ENCODE peak calls at places on chromosome 7, in seven cellular contexts. O, B, G, U, T, M and F are unnamed samples.

GRCh38 chr7:33813331-33813730 is 92.0 kb upstream of the BMPER start:
- DNase-seq in O (no peak), B (no peak), G (no peak), U (no peak), T (no peak), M (no peak), F (no peak)

GRCh38 chr7:27636326-27637006 is 26.2 kb downstream of the HIBADH start:
- DNase-seq in O (no peak), B (no peak), G (no peak), U (no peak), T (no peak), M (no peak), F (no peak)

GRCh38 chr7:131898418-131898817 is 342.0 kb upstream of the PODXL start:
- DNase-seq in O (no peak), B (no peak), G (no peak), U (no peak), T (no peak), M (no peak), F (no peak)

GRCh38 chr7:39633563-39634550 is 10.5 kb downstream of the RALA start:
- DNase-seq in O (no peak), B (no peak), G (no peak), U (no peak), T (no peak), M (no peak), F (no peak)

GRCh38 chr7:40572810-40573470 is 438.1 kb downstream of the SUGCT start:
- DNase-seq in O (no peak), B (no peak), G (no peak), U (no peak), T (no peak), M (no peak), F (no peak)

GRCh38 chr7:158076656-158077055 is 511.0 kb downstream of the PTPRN2 start:
- DNase-seq in O (no peak), B (no peak), G (no peak), U (no peak), T (no peak), M (no peak), F (no peak)

GRCh38 chr7:82317257-82317721 is 126.3 kb downstream of the CACNA2D1 start:
- DNase-seq in O (no peak), B (no peak), G (no peak), U (no peak), T (no peak), M (no peak), F (no peak)

GRCh38 chr7:85426487-85426960 is 239.7 kb upstream of the SEMA3D start:
- DNase-seq in O (no peak), B (no peak), G (no peak), U (no peak), T (no peak), M (no peak), F (no peak)

GRCh38 chr7:75982306-75983064 is 11.9 kb downstream of the TMEM120A start:
- DNase-seq in O (no peak), B (no peak), G (peak), U (peak), T (no peak), M (no peak), F (no peak)

GRCh38 chr7:77979219-77979618 is 180.6 kb downstream of the PHTF2 start:
- DNase-seq in O (no peak), B (no peak), G (no peak), U (no peak), T (no peak), M (no peak), F (no peak)

GRCh38 chr7:18860226-18860625 is 257.2 kb downstream of the TWIST1 start:
- DNase-seq in O (no peak), B (no peak), G (no peak), U (no peak), T (no peak), M (no peak), F (no peak)

GRCh38 chr7:2508327-2509231 is 11.0 kb upstream of the LFNG start:
- DNase-seq in O (no peak), B (peak), G (no peak), U (peak), T (no peak), M (peak), F (no peak)

GRCh38 chr7:132443776-132444520 is 132.3 kb downstream of the PLXNA4 start:
- DNase-seq in O (no peak), B (no peak), G (no peak), U (no peak), T (no peak), M (no peak), F (no peak)

GRCh38 chr7:51451751-51452465 is 135.3 kb upstream of the COBL start:
- DNase-seq in O (peak), B (no peak), G (no peak), U (no peak), T (no peak), M (no peak), F (no peak)
- TF ChIP-seq CTCF in O (peak), B (no peak), G (no peak), U (no peak), T (no peak), M (no peak), F (no peak)

GRCh38 chr7:151776446-151776845 is 100.5 kb downstream of the PRKAG2 start:
- DNase-seq in O (no peak), B (no peak), G (no peak), U (peak), T (no peak), M (no peak), F (no peak)
- TF ChIP-seq CTCF in O (no peak), B (no peak), G (no peak), U (no peak), T (no peak), M (no peak), F (no peak)

GRCh38 chr7:605661-606450 is 86.2 kb upstream of the PDGFA start:
- DNase-seq in O (no peak), B (no peak), G (no peak), U (no peak), T (no peak), M (no peak), F (no peak)

GRCh38 chr7:602341-603141 is 82.9 kb upstream of the PDGFA start:
- DNase-seq in O (no peak), B (no peak), G (no peak), U (peak), T (no peak), M (no peak), F (peak)

GRCh38 chr7:603152-603941 is 83.7 kb upstream of the PDGFA start:
- DNase-seq in O (no peak), B (no peak), G (no peak), U (no peak), T (no peak), M (no peak), F (no peak)

GRCh38 chr7:604038-604883 is 84.6 kb upstream of the PDGFA start:
- DNase-seq in O (no peak), B (peak), G (peak), U (peak), T (peak), M (peak), F (no peak)

DNA sequence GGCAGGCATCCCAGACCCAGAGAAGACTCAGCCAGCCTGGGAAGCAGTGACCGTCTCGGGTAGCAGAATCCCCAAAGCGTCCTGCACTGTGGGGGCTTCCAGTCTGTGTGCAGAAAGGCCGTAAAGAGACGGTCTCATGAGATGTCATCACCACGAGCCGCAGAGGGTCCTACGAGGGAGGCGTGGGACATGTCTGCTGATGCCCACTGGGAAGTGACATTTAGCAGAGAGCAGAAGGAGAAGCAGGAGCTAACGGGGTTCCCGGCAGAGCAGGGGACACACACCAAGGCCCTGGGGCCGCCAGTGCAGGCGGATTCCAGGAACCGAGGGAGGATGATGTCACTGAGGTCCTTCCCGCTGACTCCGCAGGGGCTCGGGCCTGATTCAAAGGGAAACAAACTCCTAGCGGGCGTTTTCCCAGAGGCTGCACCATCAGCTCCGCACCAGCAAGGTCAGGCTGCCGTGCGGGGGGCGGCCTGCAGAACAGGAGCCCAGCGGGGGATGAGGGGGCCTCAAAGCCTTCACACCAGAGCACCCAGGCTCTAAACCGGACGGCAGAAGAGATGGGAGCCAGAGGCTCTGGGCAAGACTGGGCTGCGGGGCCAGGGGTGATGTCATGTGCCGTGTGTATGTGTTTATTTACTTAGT is 85.4 kb upstream of the PDGFA start:
- DNase-seq in O (no peak), B (no peak), G (no peak), U (no peak), T (no peak), M (no peak), F (no peak)
- TF ChIP-seq CTCF in O (no peak), B (no peak), G (no peak), U (no peak), T (no peak), M (no peak), F (no peak)

DNA sequence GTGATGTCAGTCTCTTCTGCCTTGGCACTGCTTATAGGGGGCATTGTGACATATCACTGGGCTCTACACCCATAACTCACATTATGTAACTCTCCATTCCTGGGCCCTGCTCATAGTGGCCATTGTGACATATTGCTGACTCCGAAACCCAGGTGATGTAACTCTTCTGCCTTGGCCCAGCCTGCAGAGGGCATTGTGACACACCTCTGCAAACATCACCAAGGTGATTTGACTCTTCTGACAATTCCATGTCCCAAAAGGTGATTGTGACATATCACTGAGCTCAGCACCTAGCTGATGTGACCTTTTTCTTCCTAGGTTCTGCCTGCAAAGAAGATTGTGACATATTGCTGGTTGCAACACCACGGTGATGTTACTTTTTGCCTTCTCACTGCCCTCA is 36.5 kb upstream of the ZNF680 start:
- DNase-seq in O (no peak), B (no peak), G (no peak), U (no peak), T (no peak), M (no peak), F (no peak)
- TF ChIP-seq CTCF in O (no peak), B (no peak), G (no peak), U (no peak), T (no peak), M (no peak), F (no peak)

GRCh38 chr7:142319970-142320369 is 62.1 kb upstream of the PRSS58 start:
- DNase-seq in O (no peak), B (no peak), G (no peak), U (no peak), T (no peak), M (peak), F (no peak)
- TF ChIP-seq CTCF in O (peak), B (no peak), G (no peak), U (no peak), T (no peak), M (peak), F (no peak)

DNA sequence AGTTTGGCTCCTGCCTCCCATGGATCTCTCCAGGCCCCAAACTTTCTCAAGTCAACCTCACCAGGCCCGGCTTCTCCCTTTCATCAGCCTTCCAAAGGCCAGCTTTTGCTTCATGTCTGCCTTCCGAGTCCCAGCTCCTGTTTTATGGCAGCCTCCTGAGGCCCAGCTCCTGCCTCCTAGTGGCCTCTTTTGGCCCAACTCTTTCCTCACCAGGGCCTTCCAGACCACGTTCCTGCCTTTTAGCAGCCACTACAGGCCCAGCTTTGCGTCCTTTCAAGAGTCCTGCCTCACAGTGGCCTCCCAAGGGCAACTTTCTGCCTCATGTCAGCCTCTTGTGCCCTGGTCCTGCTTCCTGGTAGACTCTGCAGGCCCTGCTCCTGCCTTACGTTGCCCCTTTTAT is 15.3 kb upstream of the TMEM248 start:
- DNase-seq in O (no peak), B (no peak), G (no peak), U (no peak), T (no peak), M (no peak), F (no peak)
- TF ChIP-seq CTCF in O (peak), B (no peak), G (no peak), U (no peak), T (no peak), M (no peak), F (no peak)

DNA sequence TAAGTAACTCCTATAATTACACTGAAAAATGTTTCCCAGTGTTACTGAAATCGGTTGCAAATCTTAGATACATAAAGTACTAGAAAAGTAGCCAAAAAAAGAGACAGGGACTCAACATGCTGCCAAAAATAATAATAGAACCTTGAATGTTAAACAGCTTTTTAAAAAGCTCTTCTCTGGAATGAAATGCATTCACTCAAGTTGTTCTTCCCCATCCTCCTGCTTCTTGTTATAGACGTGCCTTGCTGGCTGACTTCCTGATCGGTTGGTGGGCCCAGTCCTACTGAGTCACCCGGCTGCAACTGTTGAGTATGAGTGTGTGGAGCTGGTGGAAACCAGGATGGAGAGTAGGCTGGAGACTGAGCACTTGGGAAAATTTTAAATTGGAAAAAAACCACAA is 30.6 kb upstream of the RAPGEF5 start:
- DNase-seq in O (no peak), B (peak), G (no peak), U (no peak), T (no peak), M (no peak), F (no peak)
- TF ChIP-seq CTCF in O (no peak), B (no peak), G (no peak), U (no peak), T (no peak), M (no peak), F (no peak)

GRCh38 chr7:134255814-134256213 is 60.9 kb downstream of the SLC35B4 start:
- DNase-seq in O (no peak), B (no peak), G (no peak), U (no peak), T (no peak), M (no peak), F (no peak)
- TF ChIP-seq CTCF in O (no peak), B (no peak), G (no peak), U (no peak), T (no peak), M (no peak), F (no peak)

GRCh38 chr7:136857573-136857972 is 10.9 kb upstream of the CHRM2 start:
- DNase-seq in O (no peak), B (no peak), G (no peak), U (no peak), T (no peak), M (no peak), F (no peak)
- TF ChIP-seq CTCF in O (no peak), B (no peak), G (no peak), U (no peak), T (no peak), M (no peak), F (no peak)